ENCODE peak calls at places on chromosomes 13 and 19, in six cellular contexts. P is GM03348; D is GM04504; N is AG20443; T is activated CD8-positive, alpha-beta memory T cell treated with anti-CD3 and anti-CD28 coated beads, Interleukin-2, amount 50 U/mL, for 4 hours; E is stimulated activated CD8-positive, alpha-beta memory T cell treated with anti-CD3 and anti-CD28 coated beads, Interleukin-2, amount 100 ng/mL, for 1 hour. M is an unnamed sample.
A peak's percentile ranks its signal among the peaks of the same experiment; 100 is the strongest.

GRCh38 chr13:20230913-20231838 is 943 bp downstream of the GJB6 start:
- DNase-seq in D (no peak), E (no peak), N (peak; percentile 18), P (no peak), T (no peak), M (no peak)

GRCh38 chr19:13963603-13964105 is 11.3 kb downstream of the DCAF15 start:
- DNase-seq in T (no peak), D (no peak), N (no peak), E (no peak), P (no peak), M (no peak)

GRCh38 chr13:99199541-99200432 is 867 bp upstream of the UBAC2 start:
- DNase-seq in N (no peak), T (no peak), D (no peak), P (no peak), E (no peak), M (no peak)

GRCh38 chr19:38162094-38162493 is 61.9 kb downstream of the DPF1 start:
- DNase-seq in P (no peak), T (no peak), D (no peak), E (no peak), N (no peak), M (no peak)

GRCh38 chr19:51354742-51355148 is 11.4 kb downstream of the ETFB start:
- DNase-seq in D (no peak), T (no peak), N (no peak), E (no peak), P (no peak), M (no peak)

GRCh38 chr13:48571121-48571901 is 38.4 kb upstream of the RCBTB2 start:
- DNase-seq in N (peak; percentile 81), P (peak; percentile 83), D (peak; percentile 39), E (no peak), T (no peak), M (no peak)

GRCh38 chr19:48363500-48363809 is 285 bp downstream of the TMEM143 start:
- DNase-seq in P (no peak), T (no peak), E (no peak), D (no peak), N (no peak), M (no peak)

GRCh38 chr13:20170931-20171330 is 10.1 kb upstream of the GJA3 start:
- DNase-seq in P (no peak), D (no peak), T (no peak), N (no peak), E (no peak), M (no peak)

GRCh38 chr13:103275708-103276107 is 209.5 kb upstream of the SLC10A2 start:
- DNase-seq in P (no peak), D (no peak), N (no peak), T (no peak), E (no peak), M (no peak)

GRCh38 chr13:99374994-99375805 is 68.0 kb upstream of the GPR183 start:
- DNase-seq in E (peak; percentile 26), T (peak; percentile 50), P (no peak), D (no peak), N (no peak), M (no peak)

GRCh38 chr19:6802336-6803035 is 30.0 kb downstream of the VAV1 start:
- DNase-seq in E (peak; percentile 54), N (no peak), T (peak; percentile 77), P (no peak), D (no peak), M (no peak)

GRCh38 chr13:111371211-111371610 is 50.8 kb downstream of the TEX29 start:
- DNase-seq in E (no peak), T (no peak), D (no peak), P (peak; percentile 4), N (no peak), M (no peak)

GRCh38 chr13:78465250-78465649 is 138.1 kb downstream of the POU4F1 start:
- DNase-seq in P (no peak), E (no peak), D (no peak), T (no peak), N (no peak), M (no peak)

GRCh38 chr13:61030445-61030844 is 385.2 kb downstream of the PCDH20 start:
- DNase-seq in P (no peak), E (no peak), N (no peak), T (no peak), D (no peak), M (no peak)